ENCODE peak calls at places on chromosomes 11 and 22, in eight cellular contexts. R is A549; J is T-helper 17 cell; B is body of pancreas; F is testis; V is CD4-positive, alpha-beta memory T cell; X is CD8-positive, alpha-beta T cell; D is mesenchymal stem cell. A is an unnamed sample.
A peak's percentile ranks its signal among the peaks of the same experiment; 100 is the strongest.

GRCh38 chr22:23675502-23676415 is 15.1 kb upstream of the RGL4 start:
- DNase-seq in R (no peak), F (peak; percentile 70), D (no peak), B (peak; percentile 56), X (no peak), V (no peak), J (no peak), A (no peak)

GRCh38 chr22:44359496-44360110 is 46.9 kb upstream of the SHISAL1 start:
- DNase-seq in F (no peak), R (no peak), B (no peak), J (no peak), V (no peak), D (no peak), X (no peak), A (no peak)

GRCh38 chr11:69657911-69658605 is 17.1 kb downstream of the LTO1 start:
- DNase-seq in B (no peak), F (no peak), D (peak; percentile 48), J (no peak), X (no peak), V (no peak), R (no peak), A (no peak)

GRCh38 chr11:1852885-1853284 is at the start of gene LSP1:
- DNase-seq in X (peak; percentile 71), V (peak; percentile 88), F (no peak), D (no peak), B (peak; percentile 52), R (no peak), J (peak; percentile 72), A (no peak)

GRCh38 chr11:64165482-64165841 is 451 bp downstream of the MACROD1 start:
- DNase-seq in D (no peak), V (no peak), R (peak; percentile 48), F (no peak), J (no peak), B (no peak), X (no peak), A (no peak)

GRCh38 chr11:46741600-46742484 is 22.8 kb downstream of the F2 start:
- DNase-seq in X (no peak), B (no peak), V (no peak), D (no peak), J (no peak), R (no peak), F (no peak), A (no peak)

GRCh38 chr22:44587004-44587793 is 89.2 kb upstream of the RTL6 start:
- DNase-seq in X (no peak), F (no peak), J (no peak), R (peak; percentile 11), V (no peak), B (peak; percentile 50), D (no peak), A (peak; percentile 28)

GRCh38 chr22:42396621-42397331 is 35.4 kb downstream of the NFAM1 start:
- DNase-seq in V (no peak), R (no peak), X (no peak), F (peak; percentile 29), D (no peak), B (peak; percentile 47), J (no peak), A (peak; percentile 19)

DNA sequence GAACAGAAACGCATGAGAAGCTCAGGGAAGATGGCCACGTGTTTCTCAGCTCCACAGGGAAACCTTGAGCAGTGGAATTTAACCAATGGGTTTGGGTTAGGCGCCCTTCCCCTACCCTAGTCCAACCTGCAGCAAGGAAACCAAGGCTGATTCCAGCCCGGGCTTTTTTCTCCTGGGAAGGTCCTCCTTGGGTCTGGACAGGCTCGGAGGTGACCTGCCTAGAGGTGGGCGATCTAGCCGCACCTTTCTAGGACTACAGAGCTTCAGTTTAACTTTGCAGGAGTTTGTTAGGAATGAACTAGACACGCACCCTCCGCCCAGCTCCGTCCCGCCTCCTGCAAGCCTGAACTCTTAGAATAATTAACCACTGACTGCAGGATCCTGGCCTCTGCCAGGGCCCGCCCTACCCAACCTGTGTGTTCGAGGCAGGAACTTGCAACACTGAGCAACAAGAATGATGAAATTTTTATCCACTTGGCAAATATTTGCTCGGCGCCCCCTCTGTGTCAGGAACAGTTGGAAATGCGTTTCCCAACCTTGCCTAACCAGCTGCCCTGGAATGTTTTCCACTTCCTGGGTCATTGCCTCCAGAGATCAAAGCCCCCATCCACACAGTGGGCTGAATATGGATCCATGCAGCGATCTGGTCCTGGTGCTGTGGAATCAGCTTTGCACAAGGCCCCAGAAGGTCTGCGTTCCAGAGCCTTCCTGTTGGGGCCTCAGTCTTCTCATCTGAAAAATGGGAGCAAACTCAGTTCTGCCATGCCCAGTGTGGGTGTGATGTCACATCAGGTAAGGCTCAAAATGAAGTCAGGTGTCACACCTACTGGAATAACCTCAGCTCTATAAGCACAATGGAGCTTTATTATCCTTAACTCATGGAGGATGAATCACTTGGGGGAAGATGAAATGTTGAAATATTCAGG is 13.3 kb downstream of the MPST start:
- DNase-seq in J (no peak), X (no peak), V (no peak), D (peak; percentile 63), R (peak; percentile 96), F (no peak), B (peak; percentile 96), A (peak; percentile 86)
- H3K9me3 ChIP-seq in J (no peaks in the 10 kb centered on the region), X (no peaks in the 10 kb centered on the region), V (no peaks in the 10 kb centered on the region), D (no peaks in the 10 kb centered on the region), R (no peaks in the 10 kb centered on the region), F (no peaks in the 10 kb centered on the region), B (no peaks in the 10 kb centered on the region), A (no peaks in the 10 kb centered on the region)

GRCh38 chr11:34857463-34857862 is 58.7 kb downstream of the APIP start:
- DNase-seq in R (no peak), B (no peak), F (no peak), X (no peak), D (no peak), V (no peak), J (no peak), A (no peak)

GRCh38 chr11:34859496-34859895 is 56.7 kb downstream of the APIP start:
- DNase-seq in F (no peak), R (no peak), D (peak; percentile 34), J (no peak), X (no peak), B (no peak), V (no peak), A (no peak)

GRCh38 chr11:34855754-34856095 is 60.5 kb downstream of the APIP start:
- DNase-seq in J (no peak), R (peak; percentile 12), D (no peak), F (no peak), B (no peak), X (no peak), V (no peak), A (no peak)

GRCh38 chr11:34851916-34852315 is 64.3 kb downstream of the APIP start:
- DNase-seq in X (no peak), J (no peak), F (no peak), R (no peak), V (no peak), D (no peak), B (no peak), A (no peak)

DNA sequence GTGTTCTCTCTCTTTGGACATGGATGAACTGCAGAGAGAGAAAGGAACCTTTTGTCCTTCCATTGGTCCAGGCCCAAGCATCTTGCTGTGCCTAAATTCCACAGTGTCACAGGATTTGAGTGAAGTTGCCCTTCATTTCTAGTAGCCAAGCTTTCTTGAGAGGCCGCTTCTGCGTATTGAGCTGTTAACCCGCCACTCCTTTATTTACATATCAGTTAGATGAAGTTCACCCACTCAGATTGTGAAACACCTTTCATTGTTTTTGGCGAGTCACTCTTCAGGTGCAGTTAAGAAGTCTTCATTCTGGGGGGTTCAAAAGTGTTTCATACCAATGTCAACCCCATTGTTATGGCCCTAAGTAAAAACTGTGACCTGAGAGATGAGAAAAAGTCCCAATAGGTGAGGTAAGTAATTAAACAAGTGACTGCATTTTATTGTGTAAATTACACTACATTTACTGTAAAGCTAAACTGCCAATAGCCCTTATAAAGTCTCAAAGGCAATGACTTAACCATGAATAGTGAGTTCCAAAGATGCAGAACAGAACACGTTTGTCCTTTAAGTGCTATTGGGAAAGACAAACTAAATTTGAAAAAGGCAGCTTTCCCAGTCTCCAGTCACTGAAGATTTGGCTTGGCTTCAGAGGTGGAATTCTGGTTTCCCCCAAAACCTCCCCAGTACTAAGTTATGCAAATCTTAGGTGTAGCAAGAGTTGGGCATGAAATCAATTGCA is 61.0 kb downstream of the APIP start:
- DNase-seq in J (no peak), D (no peak), V (no peak), F (no peak), B (no peak), R (peak; percentile 31), X (no peak), A (peak; percentile 23)
- H3K9me3 ChIP-seq in J (no peaks in the 10 kb centered on the region), D (peaks cover 10% of the 10 kb centered on the region), V (no peaks in the 10 kb centered on the region), F (no peaks in the 10 kb centered on the region), B (no peaks in the 10 kb centered on the region), R (no peaks in the 10 kb centered on the region), X (no peaks in the 10 kb centered on the region), A (no peaks in the 10 kb centered on the region)

DNA sequence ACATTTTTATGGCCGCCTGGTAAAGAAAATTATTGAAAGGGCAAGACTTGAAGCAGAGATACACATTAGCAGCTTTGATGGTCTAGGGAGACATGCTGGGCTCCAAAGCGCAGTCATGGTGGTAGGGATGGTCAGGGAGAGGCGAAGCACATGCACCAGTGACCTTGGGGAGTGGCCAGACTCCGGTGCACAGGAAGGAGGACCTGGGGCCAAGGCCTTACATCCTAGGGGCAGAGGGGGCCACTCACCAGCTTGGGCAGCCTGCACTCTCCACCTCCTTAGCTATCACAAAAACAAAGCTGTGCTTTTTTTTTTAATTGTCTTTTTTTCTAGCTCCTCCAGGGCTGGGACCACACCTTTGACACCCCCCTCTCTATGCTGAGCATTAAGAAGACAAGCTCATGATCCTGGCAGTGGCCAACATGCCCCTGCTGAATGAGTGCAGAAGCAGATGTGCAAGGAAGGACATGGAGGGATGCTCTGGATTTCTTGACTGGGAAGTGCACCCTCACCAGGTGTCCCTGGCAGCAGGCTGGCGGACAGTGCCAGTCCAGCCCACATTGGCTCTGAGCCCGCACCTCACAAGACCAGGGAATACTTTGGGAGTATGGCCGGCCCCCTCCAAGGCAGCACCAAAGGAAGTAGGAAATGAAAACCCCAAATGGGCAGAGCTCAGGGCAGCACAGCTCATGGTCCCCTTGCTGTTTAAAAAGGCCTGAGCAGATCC is 619.9 kb downstream of the TBC1D22A start:
- DNase-seq in R (no peak), F (no peak), D (no peak), V (no peak), X (no peak), J (no peak), B (no peak), A (no peak)
- H3K9me3 ChIP-seq in R (no peaks in the 10 kb centered on the region), F (no peaks in the 10 kb centered on the region), D (no peaks in the 10 kb centered on the region), V (no peaks in the 10 kb centered on the region), X (no peaks in the 10 kb centered on the region), J (no peaks in the 10 kb centered on the region), B (no peaks in the 10 kb centered on the region), A (peaks cover 32% of the 10 kb centered on the region)

GRCh38 chr11:50074161-50074560 is 41.5 kb downstream of the OR4C45 start:
- DNase-seq in J (no peak), V (no peak), X (no peak), B (no peak), D (no peak), R (no peak), F (no peak), A (no peak)

GRCh38 chr11:50072226-50073112 is 39.8 kb downstream of the OR4C45 start:
- DNase-seq in V (no peak), B (no peak), J (no peak), D (no peak), F (no peak), X (no peak), R (no peak), A (no peak)

GRCh38 chr11:50071584-50072225 is 39.0 kb downstream of the OR4C45 start:
- DNase-seq in D (no peak), F (no peak), R (no peak), J (no peak), X (no peak), B (no peak), V (no peak), A (no peak)

GRCh38 chr11:50075856-50076255 is 43.2 kb downstream of the OR4C45 start:
- DNase-seq in V (no peak), J (no peak), F (no peak), B (no peak), X (no peak), D (no peak), R (no peak), A (no peak)

GRCh38 chr11:50073113-50074105 is 40.7 kb downstream of the OR4C45 start:
- DNase-seq in V (no peak), X (no peak), F (no peak), R (no peak), B (no peak), J (no peak), D (no peak), A (no peak)
- H3K9me3 ChIP-seq in V (no peaks in the 10 kb centered on the region), X (no peaks in the 10 kb centered on the region), F (no peaks in the 10 kb centered on the region), R (no peaks in the 10 kb centered on the region), B (no peaks in the 10 kb centered on the region), J (no peaks in the 10 kb centered on the region), D (no peaks in the 10 kb centered on the region), A (peaks cover 58% of the 10 kb centered on the region)

A was measured in mammary epithelial cell.